ENCODE peak calls at places on chromosomes 4 and X, in seven cellular contexts. O is Peyer's patch; D is astrocyte; C is brain microvascular endothelial cell; K is thoracic aorta; X is cardiac muscle cell; S is naive thymus-derived CD4-positive, alpha-beta T cell. N is an unnamed sample. For H3K27me3, the result is how much of the 10 kb centered on the place peaks cover.

GRCh38 chrX:124217289-124218251 is 114.9 kb upstream of the TEX13D start:
- DNase-seq in K (no peak), S (peak), X (no peak), C (peak), O (peak), D (peak), N (peak)

GRCh38 chr4:48963042-48963679 is 22.9 kb upstream of the CWH43 start:
- DNase-seq in D (peak), C (peak), S (peak), X (peak), K (peak), O (peak), N (peak)

GRCh38 chr4:72951628-72952027 is 117.9 kb downstream of the COX18 start:
- DNase-seq in X (no peak), K (no peak), C (no peak), D (peak), O (no peak), S (no peak), N (no peak)

GRCh38 chr4:187064033-187064432 is 340.4 kb upstream of the FAT1 start:
- DNase-seq in O (no peak), K (no peak), D (no peak), S (no peak), X (no peak), C (no peak), N (no peak)

GRCh38 chr4:107255596-107255995 is 219.5 kb upstream of the DKK2 start:
- DNase-seq in C (no peak), D (peak), O (no peak), S (no peak), K (no peak), X (no peak), N (no peak)

GRCh38 chrX:133151320-133151719 is 54.4 kb upstream of the USP26 start:
- DNase-seq in O (no peak), X (no peak), K (no peak), D (no peak), S (no peak), C (no peak), N (no peak)

GRCh38 chr4:30720656-30721352 is 635 bp downstream of the PCDH7 start:
- DNase-seq in K (no peak), C (peak), O (no peak), S (no peak), X (peak), D (peak), N (no peak)

GRCh38 chr4:169005453-169006099 is 4.5 kb downstream of the CBR4 start:
- DNase-seq in D (no peak), K (no peak), C (no peak), O (no peak), X (no peak), S (no peak), N (no peak)

GRCh38 chr4:7358100-7358735 is 76.5 kb downstream of the PSAPL1 start:
- DNase-seq in K (peak), O (no peak), D (peak), S (no peak), C (peak), X (no peak), N (no peak)

GRCh38 chr4:180054291-180054690 is 2188.9 kb upstream of the TENM3 start:
- DNase-seq in C (no peak), K (no peak), S (no peak), O (no peak), D (no peak), X (no peak), N (no peak)

GRCh38 chrX:134444681-134445080 is 15.3 kb upstream of the HPRT1 start:
- DNase-seq in C (no peak), D (no peak), K (no peak), X (no peak), S (no peak), O (no peak), N (no peak)

GRCh38 chrX:34365482-34365881 is 233.4 kb upstream of the FAM47A start:
- DNase-seq in O (no peak), S (no peak), X (peak), K (no peak), C (peak), D (no peak), N (no peak)

GRCh38 chrX:41085883-41086626 is 810 bp downstream of the USP9X start:
- DNase-seq in O (peak), K (no peak), S (no peak), D (peak), C (peak), X (peak), N (peak)

GRCh38 chr4:133775881-133776280 is 425.7 kb downstream of the PABPC4L start:
- DNase-seq in O (no peak), C (peak), K (no peak), X (no peak), S (no peak), D (peak), N (no peak)

GRCh38 chr4:176185068-176185467 is 10.3 kb downstream of the SPATA4 start:
- DNase-seq in D (peak), X (no peak), C (peak), S (no peak), K (no peak), O (no peak), N (no peak)

GRCh38 chr4:82791179-82791578 is 7.4 kb downstream of the SCD5 start:
- DNase-seq in C (no peak), S (no peak), D (no peak), O (no peak), K (no peak), X (no peak), N (no peak)
- H3K27ac ChIP-seq in C (no peak), S (no peak), D (no peak), O (no peak), K (no peak), X (no peak), N (no peak)

GRCh38 chr4:128284317-128284716 is 3.3 kb downstream of the PGRMC2 start:
- DNase-seq in C (no peak), S (no peak), K (no peak), D (no peak), O (no peak), X (no peak), N (no peak)
- H3K4me3 ChIP-seq in C (peak), S (no peak), K (no peak), D (no peak), O (peak), X (no peak), N (no peak)

GRCh38 chrX:151999813-152000212 is 25.3 kb upstream of the GABRE start:
- DNase-seq in O (no peak), K (no peak), D (no peak), S (no peak), C (no peak), X (no peak), N (no peak)

GRCh38 chrX:151997539-151997938 is 23.1 kb upstream of the GABRE start:
- DNase-seq in C (no peak), D (no peak), S (no peak), X (no peak), K (no peak), O (no peak), N (no peak)

GRCh38 chrX:151996329-151996728 is 21.9 kb upstream of the GABRE start:
- DNase-seq in S (no peak), X (no peak), K (no peak), C (no peak), D (no peak), O (no peak), N (no peak)
- H3K27me3 ChIP-seq in S (under half), X (under half), K (under half), C (under half), D (under half), O (under half), N (under half)

DNA sequence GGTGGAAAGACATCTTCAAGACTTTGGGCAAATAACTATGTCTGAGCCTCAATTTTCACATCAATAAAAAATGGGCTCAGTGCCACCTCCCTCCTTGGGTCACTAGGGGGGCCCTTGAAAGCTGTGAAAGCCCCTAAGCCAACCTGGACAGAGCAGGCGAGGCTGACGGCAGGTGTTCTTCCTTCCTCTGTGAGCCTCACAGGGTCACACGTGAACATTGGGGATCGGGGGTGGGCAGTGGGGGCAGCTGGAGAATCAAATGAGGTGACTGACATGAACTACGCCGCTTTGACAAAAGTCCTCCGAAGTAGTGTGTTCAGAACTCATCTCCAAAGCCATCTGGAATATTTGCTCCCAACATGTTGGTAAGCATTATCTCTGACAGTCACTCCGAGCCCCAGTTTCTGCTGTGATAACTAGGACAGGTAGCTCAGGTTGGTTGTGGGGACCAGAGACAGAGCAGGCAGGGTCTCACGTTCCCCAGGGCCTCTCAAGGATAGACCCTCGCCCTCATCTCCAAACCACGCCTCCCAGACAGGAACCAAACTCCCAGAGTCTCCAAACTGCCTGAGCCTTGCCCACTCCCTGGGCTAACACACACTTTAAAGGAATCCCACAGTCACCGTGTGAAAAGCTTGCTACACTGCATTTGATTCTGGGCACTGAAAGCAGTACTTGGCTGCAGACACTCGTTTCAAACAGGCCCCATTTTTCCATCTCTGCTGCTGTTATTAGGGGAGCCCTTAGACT is 825 bp upstream of the WFS1 start:
- DNase-seq in S (no peak), D (no peak), O (no peak), C (no peak), K (no peak), X (no peak), N (no peak)
- H3K27ac ChIP-seq in S (peak), D (no peak), O (no peak), C (no peak), K (peak), X (no peak), N (no peak)